ENCODE peak calls at places on chromosomes 16 and 17, in eight cellular contexts. One of them, this sample, is unnamed.

GRCh38 chr16:84036131-84036530 is 6.5 kb downstream of the SLC38A8 start:
- DNase-seq in effector CD4-positive, alpha-beta T cell: no peak
- DNase-seq in nephron progenitor cell: no peak
- DNase-seq in CD4-positive, alpha-beta T cell: no peak
- DNase-seq in neural crest cell: no peak
- DNase-seq in mesendoderm: no peak
- DNase-seq in NCI-H1105 treated with DMSO at 0.1 percent for 48 hours: no peak
- DNase-seq in EL: no peak
- DNase-seq in this sample: no peak

GRCh38 chr16:81324808-81325207 is 10.0 kb downstream of the GAN start:
- DNase-seq in effector CD4-positive, alpha-beta T cell: no peak
- DNase-seq in nephron progenitor cell: no peak
- DNase-seq in CD4-positive, alpha-beta T cell: no peak
- DNase-seq in neural crest cell: no peak
- DNase-seq in mesendoderm: no peak
- DNase-seq in NCI-H1105 treated with DMSO at 0.1 percent for 48 hours: no peak
- DNase-seq in EL: peak; percentile 47
- DNase-seq in this sample: no peak

GRCh38 chr16:47358816-47359215 is 102.0 kb downstream of the ITFG1 start:
- DNase-seq in effector CD4-positive, alpha-beta T cell: no peak
- DNase-seq in nephron progenitor cell: no peak
- DNase-seq in CD4-positive, alpha-beta T cell: no peak
- DNase-seq in neural crest cell: no peak
- DNase-seq in mesendoderm: peak; percentile 26
- DNase-seq in NCI-H1105 treated with DMSO at 0.1 percent for 48 hours: no peak
- DNase-seq in EL: peak; percentile 58
- DNase-seq in this sample: no peak

GRCh38 chr16:83714286-83714685 is 93.5 kb upstream of the HSBP1 start:
- DNase-seq in effector CD4-positive, alpha-beta T cell: no peak
- DNase-seq in nephron progenitor cell: no peak
- DNase-seq in CD4-positive, alpha-beta T cell: no peak
- DNase-seq in neural crest cell: no peak
- DNase-seq in mesendoderm: no peak
- DNase-seq in NCI-H1105 treated with DMSO at 0.1 percent for 48 hours: no peak
- DNase-seq in EL: peak; percentile 73
- DNase-seq in this sample: no peak

GRCh38 chr17:80466188-80466705 is 10.2 kb downstream of the NPTX1 start:
- DNase-seq in effector CD4-positive, alpha-beta T cell: no peak
- DNase-seq in nephron progenitor cell: no peak
- DNase-seq in CD4-positive, alpha-beta T cell: no peak
- DNase-seq in neural crest cell: no peak
- DNase-seq in mesendoderm: no peak
- DNase-seq in NCI-H1105 treated with DMSO at 0.1 percent for 48 hours: no peak
- DNase-seq in EL: no peak
- DNase-seq in this sample: no peak

GRCh38 chr17:47305302-47305923 is 18.3 kb upstream of the EFCAB13 start:
- DNase-seq in effector CD4-positive, alpha-beta T cell: no peak
- DNase-seq in nephron progenitor cell: no peak
- DNase-seq in CD4-positive, alpha-beta T cell: no peak
- DNase-seq in neural crest cell: no peak
- DNase-seq in mesendoderm: peak; percentile 71
- DNase-seq in NCI-H1105 treated with DMSO at 0.1 percent for 48 hours: no peak
- DNase-seq in EL: peak; percentile 95
- DNase-seq in this sample: no peak

GRCh38 chr17:27241346-27241946 is 52.5 kb upstream of the WSB1 start:
- DNase-seq in effector CD4-positive, alpha-beta T cell: no peak
- DNase-seq in nephron progenitor cell: no peak
- DNase-seq in CD4-positive, alpha-beta T cell: no peak
- DNase-seq in neural crest cell: no peak
- DNase-seq in mesendoderm: peak; percentile 64
- DNase-seq in NCI-H1105 treated with DMSO at 0.1 percent for 48 hours: no peak
- DNase-seq in EL: peak; percentile 20
- DNase-seq in this sample: no peak

GRCh38 chr17:32871736-32872135 is 5.2 kb downstream of the MYO1D start:
- DNase-seq in effector CD4-positive, alpha-beta T cell: no peak
- DNase-seq in nephron progenitor cell: no peak
- DNase-seq in CD4-positive, alpha-beta T cell: no peak
- DNase-seq in neural crest cell: no peak
- DNase-seq in mesendoderm: no peak
- DNase-seq in NCI-H1105 treated with DMSO at 0.1 percent for 48 hours: no peak
- DNase-seq in EL: no peak
- DNase-seq in this sample: no peak

GRCh38 chr17:17182601-17183136 is 23.5 kb downstream of the PLD6 start:
- DNase-seq in effector CD4-positive, alpha-beta T cell: no peak
- DNase-seq in nephron progenitor cell: no peak
- DNase-seq in CD4-positive, alpha-beta T cell: peak; percentile 29
- DNase-seq in neural crest cell: no peak
- DNase-seq in mesendoderm: no peak
- DNase-seq in NCI-H1105 treated with DMSO at 0.1 percent for 48 hours: no peak
- DNase-seq in EL: no peak
- DNase-seq in this sample: no peak

GRCh38 chr17:39094607-39095308 is 56.7 kb downstream of the PLXDC1 start:
- DNase-seq in effector CD4-positive, alpha-beta T cell: no peak
- DNase-seq in nephron progenitor cell: no peak
- DNase-seq in CD4-positive, alpha-beta T cell: peak; percentile 24
- DNase-seq in neural crest cell: no peak
- DNase-seq in mesendoderm: no peak
- DNase-seq in NCI-H1105 treated with DMSO at 0.1 percent for 48 hours: no peak
- DNase-seq in EL: no peak
- DNase-seq in this sample: no peak

GRCh38 chr16:396199-396598 is 800 bp upstream of the NME4 start:
- DNase-seq in effector CD4-positive, alpha-beta T cell: no peak
- DNase-seq in nephron progenitor cell: no peak
- DNase-seq in CD4-positive, alpha-beta T cell: no peak
- DNase-seq in neural crest cell: no peak
- DNase-seq in mesendoderm: no peak
- DNase-seq in NCI-H1105 treated with DMSO at 0.1 percent for 48 hours: no peak
- DNase-seq in EL: no peak
- DNase-seq in this sample: no peak

GRCh38 chr17:77388384-77389306 is 247.9 kb downstream of the SEC14L1 start:
- DNase-seq in effector CD4-positive, alpha-beta T cell: no peak
- DNase-seq in nephron progenitor cell: peak; percentile 59
- DNase-seq in CD4-positive, alpha-beta T cell: no peak
- DNase-seq in neural crest cell: no peak
- DNase-seq in mesendoderm: no peak
- DNase-seq in NCI-H1105 treated with DMSO at 0.1 percent for 48 hours: no peak
- DNase-seq in EL: peak; percentile 56
- DNase-seq in this sample: no peak

GRCh38 chr17:42944211-42944610 is 20.0 kb downstream of the AARSD1 start:
- DNase-seq in effector CD4-positive, alpha-beta T cell: no peak
- DNase-seq in nephron progenitor cell: no peak
- DNase-seq in CD4-positive, alpha-beta T cell: no peak
- DNase-seq in neural crest cell: no peak
- DNase-seq in mesendoderm: no peak
- DNase-seq in NCI-H1105 treated with DMSO at 0.1 percent for 48 hours: no peak
- DNase-seq in EL: no peak
- DNase-seq in this sample: no peak

GRCh38 chr16:474420-475122 is 49.1 kb downstream of the RAB11FIP3 start:
- DNase-seq in effector CD4-positive, alpha-beta T cell: no peak
- DNase-seq in nephron progenitor cell: no peak
- DNase-seq in CD4-positive, alpha-beta T cell: no peak
- DNase-seq in neural crest cell: no peak
- DNase-seq in mesendoderm: no peak
- DNase-seq in NCI-H1105 treated with DMSO at 0.1 percent for 48 hours: no peak
- DNase-seq in EL: no peak
- DNase-seq in this sample: no peak

GRCh38 chr16:391885-392335 is 5.1 kb upstream of the NME4 start:
- DNase-seq in effector CD4-positive, alpha-beta T cell: peak; percentile 61
- DNase-seq in nephron progenitor cell: peak; percentile 64
- DNase-seq in CD4-positive, alpha-beta T cell: peak; percentile 69
- DNase-seq in neural crest cell: peak; percentile 79
- DNase-seq in mesendoderm: peak; percentile 87
- DNase-seq in NCI-H1105 treated with DMSO at 0.1 percent for 48 hours: no peak
- DNase-seq in EL: peak; percentile 83
- DNase-seq in this sample: no peak

GRCh38 chr16:81863630-81864352 is 84.7 kb downstream of the PLCG2 start:
- DNase-seq in effector CD4-positive, alpha-beta T cell: no peak
- DNase-seq in nephron progenitor cell: no peak
- DNase-seq in CD4-positive, alpha-beta T cell: no peak
- DNase-seq in neural crest cell: no peak
- DNase-seq in mesendoderm: peak; percentile 10
- DNase-seq in NCI-H1105 treated with DMSO at 0.1 percent for 48 hours: no peak
- DNase-seq in EL: no peak
- DNase-seq in this sample: peak; percentile 43

GRCh38 chr17:82978354-82978753 is 101.1 kb upstream of the METRNL start:
- DNase-seq in effector CD4-positive, alpha-beta T cell: no peak
- DNase-seq in nephron progenitor cell: no peak
- DNase-seq in CD4-positive, alpha-beta T cell: no peak
- DNase-seq in neural crest cell: no peak
- DNase-seq in mesendoderm: no peak
- DNase-seq in NCI-H1105 treated with DMSO at 0.1 percent for 48 hours: no peak
- DNase-seq in EL: no peak
- DNase-seq in this sample: no peak

GRCh38 chr16:7362231-7362630 is 29.6 kb downstream of the RBFOX1 start:
- DNase-seq in effector CD4-positive, alpha-beta T cell: no peak
- DNase-seq in nephron progenitor cell: no peak
- DNase-seq in CD4-positive, alpha-beta T cell: no peak
- DNase-seq in neural crest cell: no peak
- DNase-seq in mesendoderm: no peak
- DNase-seq in NCI-H1105 treated with DMSO at 0.1 percent for 48 hours: no peak
- DNase-seq in EL: no peak
- DNase-seq in this sample: no peak

GRCh38 chr17:78408476-78409020 is 30.1 kb downstream of the PGS1 start:
- DNase-seq in effector CD4-positive, alpha-beta T cell: no peak
- DNase-seq in nephron progenitor cell: no peak
- DNase-seq in CD4-positive, alpha-beta T cell: no peak
- DNase-seq in neural crest cell: no peak
- DNase-seq in mesendoderm: no peak
- DNase-seq in NCI-H1105 treated with DMSO at 0.1 percent for 48 hours: no peak
- DNase-seq in EL: no peak
- DNase-seq in this sample: no peak

GRCh38 chr16:89200124-89200849 is at the start of gene SLC22A31:
- DNase-seq in effector CD4-positive, alpha-beta T cell: no peak
- DNase-seq in nephron progenitor cell: peak; percentile 48
- DNase-seq in CD4-positive, alpha-beta T cell: no peak
- DNase-seq in neural crest cell: no peak
- DNase-seq in mesendoderm: peak; percentile 28
- DNase-seq in NCI-H1105 treated with DMSO at 0.1 percent for 48 hours: no peak
- DNase-seq in EL: no peak
- DNase-seq in this sample: no peak

GRCh38 chr17:16814439-16814838 is 124.4 kb downstream of the CCDC144A start:
- DNase-seq in effector CD4-positive, alpha-beta T cell: no peak
- DNase-seq in nephron progenitor cell: no peak
- DNase-seq in CD4-positive, alpha-beta T cell: no peak
- DNase-seq in neural crest cell: no peak
- DNase-seq in mesendoderm: no peak
- DNase-seq in NCI-H1105 treated with DMSO at 0.1 percent for 48 hours: no peak
- DNase-seq in EL: no peak
- DNase-seq in this sample: no peak

GRCh38 chr17:80646328-80646727 is 101.7 kb downstream of the RPTOR start:
- DNase-seq in effector CD4-positive, alpha-beta T cell: no peak
- DNase-seq in nephron progenitor cell: no peak
- DNase-seq in CD4-positive, alpha-beta T cell: no peak
- DNase-seq in neural crest cell: no peak
- DNase-seq in mesendoderm: no peak
- DNase-seq in NCI-H1105 treated with DMSO at 0.1 percent for 48 hours: peak; percentile 50
- DNase-seq in EL: no peak
- DNase-seq in this sample: no peak

GRCh38 chr17:49223517-49224197 is 6.9 kb downstream of the PHOSPHO1 start:
- DNase-seq in effector CD4-positive, alpha-beta T cell: peak; percentile 55
- DNase-seq in nephron progenitor cell: peak; percentile 87
- DNase-seq in CD4-positive, alpha-beta T cell: peak; percentile 54
- DNase-seq in neural crest cell: peak; percentile 82
- DNase-seq in mesendoderm: peak; percentile 63
- DNase-seq in NCI-H1105 treated with DMSO at 0.1 percent for 48 hours: peak; percentile 42
- DNase-seq in EL: peak; percentile 43
- DNase-seq in this sample: no peak

GRCh38 chr16:67068212-67068753 is 39.3 kb downstream of the CBFB start:
- DNase-seq in effector CD4-positive, alpha-beta T cell: no peak
- DNase-seq in nephron progenitor cell: no peak
- DNase-seq in CD4-positive, alpha-beta T cell: no peak
- DNase-seq in neural crest cell: no peak
- DNase-seq in mesendoderm: no peak
- DNase-seq in NCI-H1105 treated with DMSO at 0.1 percent for 48 hours: no peak
- DNase-seq in EL: peak; percentile 37
- DNase-seq in this sample: no peak

GRCh38 chr17:48375356-48375755 is 54.7 kb downstream of the SKAP1 start:
- DNase-seq in effector CD4-positive, alpha-beta T cell: no peak
- DNase-seq in nephron progenitor cell: no peak
- DNase-seq in CD4-positive, alpha-beta T cell: no peak
- DNase-seq in neural crest cell: no peak
- DNase-seq in mesendoderm: no peak
- DNase-seq in NCI-H1105 treated with DMSO at 0.1 percent for 48 hours: no peak
- DNase-seq in EL: peak; percentile 5
- DNase-seq in this sample: no peak

GRCh38 chr16:78446486-78446885 is 347.0 kb downstream of the WWOX start:
- DNase-seq in effector CD4-positive, alpha-beta T cell: no peak
- DNase-seq in nephron progenitor cell: no peak
- DNase-seq in CD4-positive, alpha-beta T cell: no peak
- DNase-seq in neural crest cell: no peak
- DNase-seq in mesendoderm: no peak
- DNase-seq in NCI-H1105 treated with DMSO at 0.1 percent for 48 hours: no peak
- DNase-seq in EL: no peak
- DNase-seq in this sample: no peak

GRCh38 chr16:11297492-11298142 is 16.5 kb upstream of the PRM1 start:
- DNase-seq in effector CD4-positive, alpha-beta T cell: peak; percentile 46
- DNase-seq in nephron progenitor cell: peak; percentile 42
- DNase-seq in CD4-positive, alpha-beta T cell: peak; percentile 71
- DNase-seq in neural crest cell: no peak
- DNase-seq in mesendoderm: peak; percentile 49
- DNase-seq in NCI-H1105 treated with DMSO at 0.1 percent for 48 hours: peak; percentile 72
- DNase-seq in EL: peak; percentile 52
- DNase-seq in this sample: peak; percentile 92

GRCh38 chr17:8463089-8463488 is 27.4 kb downstream of the NDEL1 start:
- DNase-seq in effector CD4-positive, alpha-beta T cell: no peak
- DNase-seq in nephron progenitor cell: no peak
- DNase-seq in CD4-positive, alpha-beta T cell: no peak
- DNase-seq in neural crest cell: no peak
- DNase-seq in mesendoderm: no peak
- DNase-seq in NCI-H1105 treated with DMSO at 0.1 percent for 48 hours: no peak
- DNase-seq in EL: no peak
- DNase-seq in this sample: no peak

GRCh38 chr16:19505600-19506303 is 16.1 kb downstream of the GDE1 start:
- DNase-seq in effector CD4-positive, alpha-beta T cell: no peak
- DNase-seq in nephron progenitor cell: no peak
- DNase-seq in CD4-positive, alpha-beta T cell: no peak
- DNase-seq in neural crest cell: no peak
- DNase-seq in mesendoderm: no peak
- DNase-seq in NCI-H1105 treated with DMSO at 0.1 percent for 48 hours: no peak
- DNase-seq in EL: no peak
- DNase-seq in this sample: no peak

GRCh38 chr17:1153795-1154546 is 25.8 kb downstream of the ABR start:
- DNase-seq in effector CD4-positive, alpha-beta T cell: no peak
- DNase-seq in nephron progenitor cell: peak; percentile 41
- DNase-seq in CD4-positive, alpha-beta T cell: no peak
- DNase-seq in neural crest cell: peak; percentile 47
- DNase-seq in mesendoderm: peak; percentile 85
- DNase-seq in NCI-H1105 treated with DMSO at 0.1 percent for 48 hours: peak; percentile 64
- DNase-seq in EL: peak; percentile 55
- DNase-seq in this sample: no peak

GRCh38 chr17:9360610-9361571 is 214.7 kb downstream of the STX8 start:
- DNase-seq in effector CD4-positive, alpha-beta T cell: no peak
- DNase-seq in nephron progenitor cell: peak; percentile 47
- DNase-seq in CD4-positive, alpha-beta T cell: no peak
- DNase-seq in neural crest cell: no peak
- DNase-seq in mesendoderm: peak; percentile 45
- DNase-seq in NCI-H1105 treated with DMSO at 0.1 percent for 48 hours: no peak
- DNase-seq in EL: peak; percentile 84
- DNase-seq in this sample: no peak

GRCh38 chr17:4623249-4623648 is 18.2 kb downstream of the ALOX15 start:
- DNase-seq in effector CD4-positive, alpha-beta T cell: no peak
- DNase-seq in nephron progenitor cell: no peak
- DNase-seq in CD4-positive, alpha-beta T cell: no peak
- DNase-seq in neural crest cell: no peak
- DNase-seq in mesendoderm: no peak
- DNase-seq in NCI-H1105 treated with DMSO at 0.1 percent for 48 hours: no peak
- DNase-seq in EL: no peak
- DNase-seq in this sample: no peak

This sample was measured in GM12878.